ENCODE peak calls at places on chromosome 11, in six cellular contexts. V is heart left ventricle, J is stomach, R is body of pancreas, P is GM23338, C is cardiac muscle cell. K is an unnamed sample. For H3K27me3, the result is how much of the 10 kb centered on the place peaks cover.

GRCh38 chr11:67452141-67452952 is at the start of gene GPR152:
- DNase-seq in C (no peak), J (peak), P (no peak), R (peak), V (no peak), K (no peak)

GRCh38 chr11:16026849-16027248 is 329.5 kb downstream of the SOX6 start:
- DNase-seq in J (no peak), P (no peak), R (no peak), C (no peak), V (no peak), K (no peak)

GRCh38 chr11:131195801-131196517 is 174.5 kb upstream of the NTM start:
- DNase-seq in P (no peak), V (peak), J (peak), C (peak), R (peak), K (no peak)

GRCh38 chr11:114308689-114309089 is 12.5 kb downstream of the NNMT start:
- DNase-seq in V (no peak), C (peak), R (peak), J (no peak), P (no peak), K (no peak)

GRCh38 chr11:62435741-62436485 is 17.1 kb downstream of the SCGB1A1 start:
- DNase-seq in R (no peak), J (no peak), V (no peak), P (no peak), C (no peak), K (no peak)

GRCh38 chr11:67504950-67505561 is at the start of gene PITPNM1:
- DNase-seq in R (peak), C (peak), V (peak), J (peak), P (peak), K (peak)

GRCh38 chr11:17208257-17208999 is 642 bp upstream of the PIK3C2A start:
- DNase-seq in C (peak), J (peak), V (no peak), P (peak), R (peak), K (peak)

GRCh38 chr11:67255864-67256263 is 10.4 kb upstream of the GRK2 start:
- DNase-seq in J (no peak), V (no peak), P (no peak), C (no peak), R (no peak), K (no peak)

GRCh38 chr11:100704176-100704575 is 17.1 kb downstream of the ARHGAP42 start:
- DNase-seq in V (no peak), P (peak), C (no peak), R (no peak), J (no peak), K (no peak)

GRCh38 chr11:99822846-99823565 is 802.3 kb downstream of the CNTN5 start:
- DNase-seq in R (no peak), C (no peak), P (no peak), J (no peak), V (no peak), K (no peak)

GRCh38 chr11:87295237-87295636 is 257.5 kb downstream of the TMEM135 start:
- DNase-seq in J (no peak), R (no peak), P (peak), V (no peak), C (no peak), K (no peak)

GRCh38 chr11:125941606-125942275 is 4.1 kb upstream of the VSIG10L2 start:
- DNase-seq in C (peak), J (peak), V (peak), P (peak), R (peak), K (peak)

GRCh38 chr11:22510741-22511140 is 114.9 kb downstream of the FANCF start:
- DNase-seq in P (no peak), V (no peak), R (no peak), C (no peak), J (no peak), K (no peak)

GRCh38 chr11:8258289-8258688 is 5.4 kb downstream of the LMO1 start:
- DNase-seq in P (no peak), J (peak), C (peak), R (no peak), V (peak), K (no peak)

GRCh38 chr11:77144854-77145428 is 16.9 kb downstream of the MYO7A start:
- DNase-seq in C (no peak), J (peak), V (no peak), R (no peak), P (no peak), K (no peak)

GRCh38 chr11:128715691-128716153 is 21.9 kb downstream of the FLI1 start:
- DNase-seq in R (no peak), V (peak), J (no peak), C (peak), P (no peak), K (peak)
- H3K4me3 ChIP-seq in R (no peak), V (no peak), J (peak), C (no peak), P (no peak), K (no peak)

GRCh38 chr11:831132-831864 is 1.5 kb upstream of the CD151 start:
- DNase-seq in V (no peak), C (no peak), P (no peak), J (no peak), R (no peak), K (peak)
- H3K27me3 ChIP-seq in V (under half), C (under half), P (under half), J (under half), R (under half), K (under half)

DNA sequence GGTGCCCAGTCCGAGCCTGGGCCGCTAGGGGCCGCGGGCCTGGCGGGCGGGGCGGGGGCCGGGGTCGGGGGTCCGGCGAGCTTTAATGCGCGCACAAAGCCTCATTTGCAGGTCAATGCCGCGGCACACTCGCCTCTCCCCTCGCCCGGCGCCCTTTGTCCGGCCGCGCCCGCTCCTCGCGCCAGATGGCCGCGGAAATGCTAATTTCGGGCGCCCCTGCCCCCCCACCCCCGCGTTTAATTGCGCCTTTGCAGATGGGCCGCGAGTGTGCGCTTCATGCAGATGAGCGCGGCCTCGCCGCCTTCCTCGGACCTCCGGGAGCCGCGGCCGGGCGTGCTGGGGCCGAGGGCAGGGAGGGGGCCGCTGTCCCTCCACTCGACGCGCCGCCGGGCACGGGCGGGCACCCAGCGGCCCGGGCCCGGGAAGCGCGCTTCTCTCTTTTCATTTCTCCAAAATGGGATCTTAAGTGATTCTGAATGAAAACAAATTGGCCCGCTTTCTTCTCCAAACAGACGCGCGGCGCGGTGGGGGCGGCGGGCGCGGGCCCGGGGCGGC is 23.1 kb downstream of the CDKN1C start:
- DNase-seq in P (peak), J (no peak), R (no peak), V (no peak), C (no peak), K (no peak)
- TF ChIP-seq CTCF in P (no peak), J (no peak), R (no peak), V (no peak), C (no peak), K (no peak)

DNA sequence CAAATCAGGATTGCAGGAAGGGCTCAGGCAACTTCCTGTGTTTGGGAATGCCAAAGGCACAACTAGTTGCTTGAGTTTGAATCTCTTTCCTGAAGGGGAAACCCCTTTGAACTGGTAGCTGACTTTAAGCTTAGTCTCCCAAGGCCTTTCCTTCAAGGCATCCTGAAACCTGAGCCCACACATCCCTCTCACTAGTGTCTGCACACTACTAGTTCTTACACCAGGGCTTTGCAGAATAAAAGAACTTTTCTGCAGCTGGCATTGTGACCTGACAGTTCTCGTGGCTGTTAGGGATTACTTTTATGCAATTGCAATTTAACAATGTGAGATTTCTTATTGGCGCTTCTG is 95.4 kb downstream of the EXT2 start:
- DNase-seq in P (peak), R (no peak), C (no peak), J (no peak), V (no peak), K (no peak)
- H3K4me3 ChIP-seq in P (no peak), R (no peak), C (no peak), J (no peak), V (no peak), K (no peak)

GRCh38 chr11:34732831-34733230 is 111.9 kb downstream of the EHF start:
- DNase-seq in C (no peak), P (no peak), R (no peak), J (no peak), V (no peak), K (no peak)
- H3K27me3 ChIP-seq in C (under half), P (under half), R (under half), J (under half), V (under half), K (under half)

DNA sequence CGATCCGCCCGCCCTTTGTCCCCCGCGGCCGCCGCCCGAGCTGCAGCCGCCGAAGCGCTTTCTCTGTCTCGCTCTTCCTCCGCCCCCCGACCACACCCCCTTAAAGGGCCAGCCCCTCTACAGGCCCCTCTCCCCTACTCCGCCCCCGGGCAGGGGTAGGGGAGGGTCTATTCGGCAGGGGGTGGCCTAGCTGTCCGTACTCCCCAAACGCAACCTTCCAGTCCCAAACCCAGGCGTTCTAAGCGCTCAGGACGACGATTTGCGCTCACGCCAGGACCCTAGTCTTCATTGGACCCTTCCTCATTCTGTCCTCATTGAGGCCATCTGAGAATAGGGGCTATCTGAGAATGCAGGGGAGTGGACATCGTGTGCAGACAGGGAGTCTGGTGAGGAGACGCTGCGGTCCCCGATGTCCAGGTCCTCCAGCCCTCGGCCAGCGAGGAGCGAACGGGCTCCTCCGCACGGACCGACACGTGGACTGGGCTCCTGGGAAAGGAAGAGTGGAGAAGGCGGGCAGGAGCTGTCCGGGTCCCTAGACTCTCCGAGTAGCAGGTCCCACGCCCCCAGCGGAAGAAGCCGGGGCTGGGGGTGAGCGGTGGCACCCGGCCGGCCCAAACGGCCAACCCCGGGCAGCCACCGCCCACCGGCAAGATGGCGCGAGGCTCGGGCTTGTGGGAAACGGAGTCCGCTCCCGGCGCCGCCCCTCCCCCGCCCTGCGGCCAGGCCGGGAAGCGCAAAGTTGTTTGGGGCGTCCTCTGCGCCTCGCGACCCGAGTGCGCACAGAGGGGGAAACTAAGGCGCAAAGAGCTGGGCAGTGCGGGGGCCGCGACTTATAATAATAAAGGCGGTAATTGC is at the start of gene PPP1R14B:
- DNase-seq in R (peak), C (peak), J (peak), V (peak), P (peak), K (peak)
- TF ChIP-seq CTCF in R (peak), C (no peak), J (peak), V (no peak), P (no peak), K (no peak)

DNA sequence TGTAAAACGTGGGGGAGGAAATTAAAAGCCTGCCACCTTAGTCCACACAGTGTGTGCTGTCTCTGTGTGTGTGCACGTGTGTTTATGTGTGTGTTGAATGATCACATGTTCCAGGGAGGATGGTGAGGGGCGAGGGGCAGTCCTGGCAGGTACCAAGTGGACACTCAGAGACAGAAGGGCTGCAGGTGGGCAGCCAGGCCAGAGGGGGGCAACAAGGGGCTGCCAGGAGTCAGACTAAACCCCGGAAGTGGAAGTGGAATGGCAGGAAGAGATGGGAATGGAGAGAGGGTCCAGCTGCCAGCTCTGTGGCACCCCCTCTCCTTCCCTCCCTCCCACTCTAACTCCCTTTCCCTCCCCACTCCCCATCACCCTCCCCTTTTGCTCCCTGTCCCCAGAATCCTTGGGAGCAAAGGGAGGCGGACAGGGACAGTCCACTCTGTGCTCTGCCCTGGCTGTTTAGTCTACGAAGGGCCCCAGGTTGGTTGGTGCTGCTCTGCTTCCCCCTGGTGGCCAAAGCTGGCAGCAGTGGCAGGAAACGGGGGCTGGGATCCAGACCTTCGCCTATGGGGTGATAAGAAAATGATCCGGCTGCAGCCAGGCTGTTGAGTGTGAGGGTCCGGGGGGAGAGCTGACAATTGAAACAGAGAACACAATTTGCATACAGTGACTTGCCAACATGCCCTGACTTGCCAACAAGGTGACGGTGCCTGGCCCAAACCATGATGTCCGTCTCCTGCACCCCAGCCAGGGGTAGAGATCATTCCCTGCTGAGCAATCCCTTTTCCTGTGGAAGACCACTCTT is 24.4 kb downstream of the P2RY2 start:
- DNase-seq in P (peak), R (peak), C (peak), V (peak), J (peak), K (peak)
- H3K4me3 ChIP-seq in P (peak), R (no peak), C (no peak), V (peak), J (peak), K (peak)

GRCh38 chr11:70462818-70463477 is 64.6 kb downstream of the CTTN start:
- DNase-seq in C (no peak), V (no peak), J (no peak), P (no peak), R (no peak), K (peak)

GRCh38 chr11:70456921-70457532 is 58.7 kb downstream of the CTTN start:
- DNase-seq in P (no peak), R (no peak), J (no peak), C (peak), V (no peak), K (no peak)

GRCh38 chr11:70460959-70461358 is 62.6 kb downstream of the CTTN start:
- DNase-seq in R (no peak), P (no peak), J (no peak), C (no peak), V (no peak), K (no peak)

GRCh38 chr11:70463478-70464255 is 65.3 kb downstream of the CTTN start:
- DNase-seq in V (no peak), P (peak), C (no peak), R (no peak), J (no peak), K (no peak)

GRCh38 chr11:70460111-70460510 is 61.8 kb downstream of the CTTN start:
- DNase-seq in V (no peak), C (no peak), R (no peak), J (no peak), P (no peak), K (no peak)
- H3K27me3 ChIP-seq in V (under half), C (under half), R (under half), J (under half), P (under half), K (under half)

GRCh38 chr11:9313648-9314290 is 624 bp downstream of the TMEM41B start:
- DNase-seq in V (no peak), J (peak), C (peak), P (peak), R (peak), K (no peak)

GRCh38 chr11:9315078-9315688 is 790 bp upstream of the TMEM41B start:
- DNase-seq in P (no peak), J (no peak), R (peak), C (no peak), V (no peak), K (no peak)

GRCh38 chr11:9316334-9316733 is 1.9 kb upstream of the TMEM41B start:
- DNase-seq in J (no peak), P (no peak), V (no peak), R (no peak), C (no peak), K (no peak)

GRCh38 chr11:9310485-9310884 is 3.9 kb downstream of the TMEM41B start:
- DNase-seq in V (no peak), R (no peak), P (no peak), C (no peak), J (no peak), K (no peak)

DNA sequence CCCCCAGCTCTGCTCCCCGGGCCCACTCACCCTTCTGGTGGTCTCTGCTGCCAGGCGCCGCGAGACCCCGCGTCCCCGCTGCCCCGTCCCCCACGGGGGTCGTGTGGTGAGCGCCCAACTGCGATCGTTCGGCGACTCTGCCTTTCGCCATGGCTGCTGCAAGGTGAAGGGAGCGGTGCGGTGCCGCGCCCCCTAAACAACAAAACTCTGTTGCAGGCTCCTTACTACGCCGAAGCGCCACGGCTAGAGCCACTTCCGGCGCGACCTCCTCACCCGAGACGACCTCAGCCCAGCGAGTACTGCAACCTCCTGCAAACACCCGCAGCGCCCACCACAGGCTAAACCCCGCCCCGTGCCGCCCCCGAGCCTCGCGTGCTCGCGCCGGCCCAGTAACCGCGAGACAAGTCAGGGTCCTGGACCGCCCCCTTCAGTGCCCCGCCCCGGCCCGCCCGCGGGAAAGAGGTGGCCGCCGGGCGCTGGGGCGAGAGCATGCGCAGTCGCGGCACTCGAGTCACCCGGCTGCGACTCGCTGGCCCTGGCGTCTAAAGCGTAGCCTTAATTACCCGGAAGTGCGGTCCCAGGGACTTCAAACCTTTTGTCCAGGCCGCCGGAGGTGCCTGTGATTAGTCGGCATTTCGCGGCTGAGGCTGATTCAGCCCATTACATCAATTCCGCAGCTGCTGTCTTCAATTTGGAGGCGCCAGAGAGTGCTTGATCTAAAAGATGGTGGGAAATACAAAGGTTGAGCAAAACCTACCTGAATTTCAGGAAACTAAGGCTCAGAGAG is at the start of gene TMEM41B:
- DNase-seq in P (peak), R (peak), V (peak), C (peak), J (peak), K (peak)
- TF ChIP-seq CTCF in P (peak), R (no peak), V (peak), C (no peak), J (no peak), K (no peak)

GRCh38 chr11:35088676-35089075 is 50.3 kb upstream of the CD44 start:
- DNase-seq in J (no peak), R (no peak), P (no peak), V (no peak), C (no peak), K (no peak)

GRCh38 chr11:35087648-35088047 is 51.3 kb upstream of the CD44 start:
- DNase-seq in P (no peak), C (peak), R (no peak), J (no peak), V (peak), K (no peak)

GRCh38 chr11:35089724-35090505 is 49.1 kb upstream of the CD44 start:
- DNase-seq in C (no peak), P (no peak), V (no peak), R (no peak), J (no peak), K (no peak)

GRCh38 chr11:35085766-35086165 is 53.2 kb upstream of the CD44 start:
- DNase-seq in V (peak), R (no peak), J (no peak), P (no peak), C (peak), K (no peak)

DNA sequence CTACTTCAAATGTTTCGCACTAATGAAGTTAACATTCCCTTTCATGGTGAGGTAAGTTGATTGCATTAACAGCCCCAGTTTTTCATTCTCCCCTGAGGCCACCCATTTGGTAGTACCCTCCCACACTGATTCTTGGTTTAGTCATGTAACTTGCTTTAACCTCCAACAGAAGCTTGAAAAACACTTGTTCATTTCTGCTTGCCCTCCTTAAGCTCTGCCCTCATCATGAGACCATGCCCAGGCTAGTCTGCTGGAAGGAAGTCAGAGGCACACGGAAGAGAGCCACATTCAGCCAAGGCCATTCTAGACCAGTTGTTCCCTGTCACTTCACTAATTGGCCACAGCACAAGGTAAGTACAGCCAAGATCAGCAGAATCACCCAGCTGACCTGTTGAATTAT is 50.7 kb upstream of the CD44 start:
- DNase-seq in V (no peak), C (no peak), P (no peak), R (peak), J (no peak), K (no peak)
- H3K4me3 ChIP-seq in V (no peak), C (no peak), P (no peak), R (no peak), J (no peak), K (no peak)

K was measured in BE2C.